ENCODE peak calls at places on chromosome 9, in five cellular contexts. V is EL, I is NCI-H524, Z is fibroblast of the aortic adventitia, C is left ventricle myocardium inferior. O is an unnamed sample.

GRCh38 chr9:4167728-4168127 is 132.1 kb downstream of the GLIS3 start:
- DNase-seq in V (no peak), I (no peak), Z (no peak), C (no peak), O (no peak)

GRCh38 chr9:100714372-100715099 is 136.7 kb downstream of the CAVIN4 start:
- DNase-seq in V (peak; percentile 55), I (peak; percentile 72), Z (peak; percentile 63), C (peak; percentile 30), O (peak; percentile 86)

GRCh38 chr9:92224177-92224576 is 69.3 kb downstream of the IARS1 start:
- DNase-seq in V (no peak), I (no peak), Z (no peak), C (no peak), O (no peak)

GRCh38 chr9:91515074-91515687 is 91.5 kb upstream of the NFIL3 start:
- DNase-seq in V (peak; percentile 87), I (no peak), Z (peak; percentile 83), C (peak; percentile 24), O (no peak)

GRCh38 chr9:137606005-137606601 is 617 bp downstream of the ARRDC1 start:
- DNase-seq in V (no peak), I (no peak), Z (no peak), C (no peak), O (no peak)

GRCh38 chr9:129141066-129142041 is 30.1 kb downstream of the PTPA start:
- DNase-seq in V (peak; percentile 94), I (no peak), Z (peak; percentile 93), C (peak; percentile 69), O (no peak)

GRCh38 chr9:128098936-128099931 is 28.3 kb downstream of the PTGES2 start:
- DNase-seq in V (peak; percentile 45), I (no peak), Z (peak; percentile 95), C (no peak), O (peak; percentile 49)

GRCh38 chr9:127923771-127924170 is 6.8 kb downstream of the PIP5KL1 start:
- DNase-seq in V (peak; percentile 99), I (no peak), Z (peak; percentile 87), C (no peak), O (no peak)

GRCh38 chr9:19510907-19511306 is 102.1 kb downstream of the ACER2 start:
- DNase-seq in V (no peak), I (no peak), Z (no peak), C (no peak), O (no peak)

O was measured in mesothelial cell of epicardium.